ENCODE peak calls at places on chromosome 3, in four cellular contexts. O, Y, J and F are unnamed samples.

GRCh38 chr3:125231895-125232294 is 19.3 kb upstream of the SLC12A8 start:
- DNase-seq in Y (no peak), J (no peak), O (peak; percentile 16), F (no peak)

GRCh38 chr3:122421836-122422235 is 6.0 kb upstream of the WDR5B start:
- DNase-seq in O (no peak), Y (no peak), J (no peak), F (no peak)

GRCh38 chr3:195183071-195183776 is 87.7 kb downstream of the XXYLT1 start:
- DNase-seq in O (no peak), J (no peak), Y (no peak), F (no peak)

GRCh38 chr3:190320594-190321362 is 1.5 kb downstream of the CLDN1 start:
- DNase-seq in J (no peak), Y (no peak), O (no peak), F (no peak)

GRCh38 chr3:57689367-57690053 is 3.4 kb downstream of the DENND6A start:
- DNase-seq in O (no peak), J (peak; percentile 63), Y (no peak), F (no peak)

GRCh38 chr3:100400424-100400781 is 486 bp downstream of the TOMM70 start:
- DNase-seq in Y (no peak), O (peak; percentile 26), J (no peak), F (no peak)

GRCh38 chr3:136804813-136805212 is 14.1 kb upstream of the SLC35G2 start:
- DNase-seq in O (no peak), Y (no peak), J (no peak), F (no peak)

GRCh38 chr3:123194552-123194951 is 7.2 kb upstream of the SEC22A start:
- DNase-seq in O (no peak), J (peak; percentile 74), Y (no peak), F (no peak)

DNA sequence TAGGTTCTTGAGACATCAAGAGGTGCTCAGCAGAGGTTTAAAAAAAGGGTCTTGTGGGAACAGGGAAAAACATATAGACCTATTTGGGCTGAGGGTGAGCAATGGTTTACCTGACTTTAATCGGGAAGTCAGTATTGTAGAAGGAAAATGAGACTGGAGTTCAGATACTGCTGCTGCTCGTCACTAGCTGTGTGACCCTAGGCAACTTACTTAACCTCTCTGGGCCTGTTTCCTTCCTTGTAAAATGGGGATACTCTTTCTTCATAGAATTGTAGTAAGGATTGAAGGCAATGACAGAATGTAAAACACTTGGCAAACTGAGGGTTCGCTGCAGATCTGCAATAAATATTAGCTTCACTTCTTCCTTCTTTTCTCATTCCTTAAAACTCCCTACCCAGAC is 327.5 kb upstream of the PROK2 start:
- DNase-seq in J (no peak), O (no peak), Y (no peak), F (no peak)
- H3K4me1 ChIP-seq in J (no peaks in the 10 kb centered on the region), O (no peaks in the 10 kb centered on the region), Y (peaks cover 44% of the 10 kb centered on the region), F (peaks cover 14% of the 10 kb centered on the region)

DNA sequence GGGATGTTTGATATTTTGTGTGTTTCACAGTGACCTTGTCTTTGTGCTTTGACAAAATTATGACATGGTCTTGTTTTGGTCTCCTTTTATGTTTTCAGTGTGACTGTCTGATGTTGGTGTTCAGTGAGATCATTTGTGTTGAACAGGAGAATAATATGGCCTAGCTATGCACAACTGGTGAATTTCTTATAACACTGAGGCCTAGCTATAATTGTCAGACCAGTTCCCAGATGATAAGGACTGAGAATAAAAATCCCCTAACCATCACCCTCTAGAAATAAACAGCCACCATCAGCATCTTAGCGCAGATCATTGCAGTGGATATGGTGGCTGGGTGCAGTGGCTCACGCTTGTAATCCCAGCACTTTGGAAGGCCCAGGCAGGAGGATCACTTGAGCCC is 66.8 kb upstream of the LIMD1 start:
- DNase-seq in Y (no peak), J (no peak), O (no peak), F (no peak)
- H3K36me3 ChIP-seq in Y (peaks cover 12% of the 10 kb centered on the region), J (no peaks in the 10 kb centered on the region), O (peaks cover 18% of the 10 kb centered on the region), F (peaks cover 4% of the 10 kb centered on the region)

GRCh38 chr3:149765762-149766334 is 13.6 kb upstream of the COMMD2 start:
- DNase-seq in J (peak; percentile 27), O (peak; percentile 59), Y (no peak), F (no peak)
- H3K27ac ChIP-seq in J (no peak overlapping the region), O (no peak overlapping the region), Y (no peak overlapping the region), F (no peak overlapping the region)

DNA sequence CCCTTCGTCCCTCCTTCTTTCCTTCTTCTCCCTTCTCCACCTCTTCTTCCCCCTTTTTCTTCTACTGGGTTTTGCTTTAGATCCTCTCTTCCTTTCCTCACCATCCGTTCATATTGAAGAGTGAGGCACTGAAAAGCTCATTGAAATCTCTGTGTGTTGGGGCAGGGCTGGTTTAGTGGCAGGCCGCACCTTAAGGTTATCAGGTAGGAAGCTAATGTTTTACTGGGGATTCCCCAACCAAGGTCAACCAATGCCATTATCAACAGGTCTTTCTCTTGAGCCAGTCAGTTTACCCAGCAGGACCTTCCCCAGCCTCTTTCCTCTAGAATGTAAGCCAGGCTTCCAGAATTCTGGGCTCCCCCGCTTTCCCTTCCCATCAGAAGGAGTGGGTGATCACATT is 11.6 kb upstream of the VPS8 start:
- DNase-seq in J (no peak), O (no peak), Y (no peak), F (no peak)
- H3K4me1 ChIP-seq in J (peaks cover 9% of the 10 kb centered on the region), O (no peaks in the 10 kb centered on the region), Y (no peaks in the 10 kb centered on the region), F (no peaks in the 10 kb centered on the region)

GRCh38 chr3:56351496-56351895 is 116.8 kb downstream of the ERC2 start:
- DNase-seq in Y (no peak), J (no peak), O (no peak), F (no peak)

GRCh38 chr3:56356820-56357219 is 111.4 kb downstream of the ERC2 start:
- DNase-seq in O (no peak), Y (no peak), J (no peak), F (no peak)

GRCh38 chr3:56355570-56356185 is 112.6 kb downstream of the ERC2 start:
- DNase-seq in Y (no peak), O (peak; percentile 68), J (no peak), F (no peak)

GRCh38 chr3:56361731-56362130 is 106.5 kb downstream of the ERC2 start:
- DNase-seq in O (no peak), J (no peak), Y (no peak), F (no peak)

DNA sequence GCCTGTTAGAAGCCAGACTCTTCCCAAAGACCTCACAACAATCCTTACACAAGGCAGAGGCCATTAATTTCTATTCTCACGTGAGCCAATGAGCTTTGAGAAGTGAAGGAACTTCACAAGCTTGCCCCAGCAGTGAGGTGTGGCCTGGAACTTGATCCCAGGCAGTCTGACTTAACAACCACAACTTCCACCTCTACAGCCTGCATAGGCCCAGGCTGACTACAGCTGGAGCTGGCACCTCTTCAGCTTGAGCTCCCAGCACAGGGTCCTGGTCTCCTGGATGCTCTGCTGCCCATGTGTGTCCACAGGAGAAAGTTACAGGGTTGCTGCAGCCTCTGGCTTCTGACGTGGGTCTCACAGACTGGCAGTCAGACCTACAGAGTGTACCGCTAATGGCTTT is 111.0 kb downstream of the ERC2 start:
- DNase-seq in Y (no peak), J (no peak), O (no peak), F (no peak)
- H3K36me3 ChIP-seq in Y (no peaks in the 10 kb centered on the region), J (no peaks in the 10 kb centered on the region), O (no peaks in the 10 kb centered on the region), F (no peaks in the 10 kb centered on the region)

GRCh38 chr3:90011596-90011995 is 904.2 kb downstream of the EPHA3 start:
- DNase-seq in J (no peak), Y (no peak), O (no peak), F (no peak)
- H3K27ac ChIP-seq in J (no peak overlapping the region), Y (no peak overlapping the region), O (no peak overlapping the region), F (no peak overlapping the region)